ENCODE peak calls at places on chromosomes 13 and 19, in ten cellular contexts. S, P, N, Y, U, A, O, Z, H and V are unnamed samples.

GRCh38 chr13:78121459-78122348 is 203.1 kb upstream of the EDNRB start:
- DNase-seq in Y (peak; percentile 61), A (peak; percentile 54), Z (no peak), H (no peak), O (peak; percentile 23), P (peak; percentile 64), U (peak; percentile 42), S (peak; percentile 52), N (peak; percentile 63), V (peak; percentile 50)

GRCh38 chr19:10010939-10011338 is 635 bp upstream of the COL5A3 start:
- DNase-seq in P (no peak), A (no peak), Z (no peak), N (no peak), H (no peak), O (no peak), U (no peak), Y (no peak), S (no peak), V (no peak)

GRCh38 chr19:50387176-50387867 is 3.2 kb downstream of the POLD1 start:
- DNase-seq in P (no peak), H (no peak), Z (no peak), N (no peak), A (peak; percentile 36), U (no peak), S (no peak), Y (peak; percentile 51), O (no peak), V (no peak)

GRCh38 chr13:49649963-49650312 is 21.6 kb downstream of the ARL11 start:
- DNase-seq in O (no peak), U (no peak), A (no peak), N (no peak), P (no peak), Z (no peak), Y (no peak), H (peak; percentile 52), S (no peak), V (no peak)

GRCh38 chr19:1407662-1408299 is 395 bp downstream of the DAZAP1 start:
- DNase-seq in U (no peak), S (no peak), H (no peak), A (no peak), P (no peak), Y (no peak), O (no peak), Z (no peak), N (no peak), V (peak; percentile 83)

GRCh38 chr19:39599116-39599515 is 3.2 kb upstream of the LGALS13 start:
- DNase-seq in S (peak; percentile 83), Y (no peak), A (peak; percentile 15), P (peak; percentile 24), O (no peak), U (no peak), Z (no peak), H (no peak), N (peak; percentile 48), V (peak; percentile 27)

GRCh38 chr13:28337196-28338045 is 157.5 kb downstream of the FLT1 start:
- DNase-seq in P (peak; percentile 54), N (no peak), H (no peak), Z (no peak), O (no peak), U (no peak), S (no peak), Y (no peak), A (peak; percentile 87), V (no peak)

GRCh38 chr19:31285744-31286143 is 63.5 kb downstream of the TSHZ3 start:
- DNase-seq in U (no peak), O (no peak), N (no peak), P (no peak), Z (no peak), A (peak; percentile 9), H (no peak), Y (peak; percentile 42), S (no peak), V (peak; percentile 32)

DNA sequence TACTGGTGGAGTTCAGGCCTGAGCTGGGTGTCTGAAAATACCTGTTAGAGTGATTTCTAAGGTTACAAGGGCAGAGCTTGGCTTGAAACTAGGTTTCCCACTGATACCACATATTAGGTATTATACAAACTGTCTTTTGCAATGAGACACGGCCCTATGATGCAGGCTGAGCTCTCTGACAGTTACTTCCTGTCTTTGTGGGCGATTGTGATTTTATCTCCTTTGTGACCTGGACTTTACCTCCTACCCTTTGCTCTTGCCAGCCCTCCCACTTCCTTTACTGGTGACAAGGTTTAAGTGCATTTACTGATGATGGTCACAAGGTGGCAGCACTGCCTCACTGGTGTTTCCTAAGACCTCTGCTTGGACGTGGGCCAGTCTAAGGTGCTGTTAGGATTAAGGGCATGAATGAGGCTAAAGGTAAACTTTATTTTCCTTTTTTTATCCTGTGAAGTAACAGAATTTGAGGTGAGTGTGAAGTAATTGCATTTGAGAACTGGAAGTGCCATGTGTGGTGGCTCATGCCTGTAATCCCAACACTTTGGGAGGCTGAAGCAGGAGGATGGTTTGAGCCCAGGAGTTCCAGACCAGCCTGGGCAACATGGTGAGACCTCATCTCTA is 7.7 kb upstream of the CXCL17 start:
- DNase-seq in U (peak; percentile 86), Y (peak; percentile 80), Z (no peak), A (peak; percentile 62), P (peak; percentile 87), N (peak; percentile 91), H (peak; percentile 70), O (peak; percentile 61), S (peak; percentile 87), V (peak; percentile 80)
- TF ChIP-seq CTCF in U (peak; percentile 80), Y (peak; percentile 87), Z (peak; percentile 95), A (peak; percentile 89), P (peak; percentile 80), N (peak; percentile 82), H (peak; percentile 87), O (peak; percentile 73), S (peak; percentile 95), V (peak; percentile 81)

DNA sequence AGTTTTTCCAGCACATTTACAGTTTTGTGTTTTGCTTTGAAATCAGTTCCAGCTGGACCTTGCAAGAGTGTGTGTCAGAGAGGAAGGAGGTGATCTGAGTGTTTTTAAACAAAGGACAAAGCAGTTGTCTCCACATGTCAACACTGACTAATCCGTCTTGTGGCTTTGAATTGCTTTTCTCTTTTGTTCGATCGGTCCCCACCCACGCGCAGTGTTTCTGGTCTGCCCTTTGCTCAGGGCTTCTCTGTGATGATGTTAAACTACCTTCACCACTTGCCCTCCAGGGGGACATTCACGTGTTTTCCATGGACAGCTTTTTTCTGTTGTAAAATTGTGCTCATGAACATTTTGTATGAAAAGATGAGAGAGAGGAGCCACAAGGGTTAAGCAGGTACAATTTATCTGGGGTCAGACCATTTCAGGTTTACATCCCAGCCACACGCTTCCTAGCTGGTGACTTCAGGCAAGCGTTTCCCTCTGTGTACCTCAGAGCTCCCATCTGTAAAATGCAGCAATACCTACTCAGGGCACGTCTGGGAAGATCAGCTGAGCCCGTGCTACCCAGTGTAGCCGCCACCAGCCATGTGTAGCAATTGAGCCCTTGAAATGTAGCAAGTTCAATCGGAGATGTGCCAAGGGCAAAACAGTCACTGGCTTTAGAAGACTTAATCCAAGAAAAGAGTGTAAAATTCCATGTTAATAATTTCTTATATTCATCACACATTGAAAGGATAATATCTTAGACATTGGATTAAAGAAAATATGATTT is 13.5 kb upstream of the PLA2G4C start:
- DNase-seq in A (peak; percentile 67), U (no peak), Z (no peak), H (no peak), O (no peak), S (no peak), P (peak; percentile 84), Y (peak; percentile 28), N (peak; percentile 90), V (peak; percentile 54)
- TF ChIP-seq CTCF in A (peak; percentile 63), U (no peak), Z (peak; percentile 69), H (no peak), O (no peak), S (peak; percentile 43), P (peak; percentile 44), Y (no peak), N (peak; percentile 22), V (no peak)

GRCh38 chr19:29530549-29531457 is 5.0 kb downstream of the VSTM2B start:
- DNase-seq in N (no peak), P (no peak), S (peak; percentile 26), O (no peak), H (no peak), U (no peak), Z (no peak), A (no peak), Y (no peak), V (peak; percentile 39)

GRCh38 chr19:29529646-29530548 is 4.1 kb downstream of the VSTM2B start:
- DNase-seq in P (no peak), A (no peak), Z (no peak), S (peak; percentile 85), O (no peak), N (no peak), U (no peak), H (no peak), Y (peak; percentile 9), V (no peak)

GRCh38 chr19:29527500-29528328 is 1.9 kb downstream of the VSTM2B start:
- DNase-seq in P (no peak), H (no peak), A (no peak), O (no peak), S (no peak), U (no peak), N (no peak), Y (no peak), Z (no peak), V (no peak)

GRCh38 chr19:29528350-29528945 is 2.7 kb downstream of the VSTM2B start:
- DNase-seq in Y (peak; percentile 85), N (peak; percentile 86), A (peak; percentile 47), Z (peak; percentile 87), U (peak; percentile 39), O (peak; percentile 67), P (peak; percentile 63), S (peak; percentile 94), H (peak; percentile 44), V (peak; percentile 92)

GRCh38 chr19:29528946-29529645 is 3.3 kb downstream of the VSTM2B start:
- DNase-seq in S (peak; percentile 71), O (no peak), Y (no peak), A (no peak), Z (no peak), N (no peak), U (no peak), P (no peak), H (no peak), V (peak; percentile 61)
- TF ChIP-seq CTCF in S (no peak), O (no peak), Y (no peak), A (no peak), Z (no peak), N (no peak), U (no peak), P (no peak), H (no peak), V (no peak)

DNA sequence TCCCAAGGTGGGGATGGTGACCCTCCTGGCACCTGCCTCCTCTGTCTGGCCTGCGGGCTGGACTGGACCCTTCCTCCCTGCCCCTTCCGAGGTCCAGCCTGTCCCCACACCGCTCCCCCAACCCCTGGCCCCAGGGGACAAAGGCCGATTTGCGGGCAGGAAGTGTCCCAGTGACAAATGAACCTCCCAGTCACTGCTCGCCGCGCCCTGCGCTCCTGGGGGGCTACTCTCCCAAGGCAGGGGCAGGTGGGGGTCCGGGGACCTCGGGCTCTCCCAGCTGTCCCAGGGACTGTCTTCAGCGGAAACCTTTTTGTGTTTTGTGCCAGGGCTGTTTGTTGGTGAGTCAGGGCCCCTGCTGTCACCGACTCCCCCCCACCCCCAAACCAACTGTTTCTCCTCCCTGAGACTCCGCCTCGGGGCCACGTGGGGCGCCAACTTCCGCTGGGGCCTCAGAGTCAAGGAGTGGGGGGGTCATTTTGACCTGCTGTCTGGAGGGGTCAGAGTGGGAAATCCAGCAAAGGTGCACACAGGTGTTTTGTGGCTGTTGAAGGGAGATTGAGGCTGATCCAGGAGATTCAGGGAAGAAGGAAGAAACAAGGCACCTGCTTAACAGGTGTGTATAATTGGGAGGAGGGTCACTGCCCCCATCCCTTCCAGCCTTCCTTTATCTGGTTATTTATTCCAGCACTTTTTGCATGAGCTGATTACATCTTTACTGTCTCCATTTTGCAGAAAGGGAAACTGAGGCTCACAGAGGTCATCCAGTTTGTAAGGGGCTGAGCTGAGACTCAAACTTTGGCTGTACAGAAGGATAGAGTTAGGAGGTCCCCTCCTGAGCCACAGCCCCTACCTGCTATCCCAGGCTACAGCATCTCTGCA is 831 bp downstream of the PGPEP1 start:
- DNase-seq in N (peak; percentile 88), S (peak; percentile 75), O (peak; percentile 72), H (peak; percentile 69), Z (no peak), Y (peak; percentile 36), A (no peak), P (peak; percentile 51), U (peak; percentile 47), V (peak; percentile 88)
- TF ChIP-seq CTCF in N (no peak), S (no peak), O (no peak), H (no peak), Z (peak; percentile 17), Y (no peak), A (no peak), P (no peak), U (no peak), V (no peak)